ENCODE peak calls at places on chromosomes 12 and 14, in five cellular contexts. Z is spleen; J is SK-N-SH; L is CD8-positive, alpha-beta memory T cell; I is psoas muscle. O is an unnamed sample.

GRCh38 chr12:28050606-28051005 is 78.1 kb upstream of the PTHLH start:
- DNase-seq in L (no peak), Z (no peak), J (no peak), I (no peak), O (no peak)

GRCh38 chr14:63901434-63902085 is 48.8 kb downstream of the SYNE2 start:
- DNase-seq in L (no peak), J (no peak), I (no peak), Z (no peak), O (no peak)

GRCh38 chr12:87667378-87667777 is 361.8 kb downstream of the C12orf50 start:
- DNase-seq in J (no peak), Z (no peak), I (no peak), L (no peak), O (no peak)

GRCh38 chr12:30850684-30851083 is 75.9 kb upstream of the TSPAN11 start:
- DNase-seq in Z (no peak), I (no peak), L (no peak), J (no peak), O (no peak)

GRCh38 chr14:64979336-64980074 is 7.2 kb upstream of the FNTB start:
- DNase-seq in Z (no peak), J (no peak), I (no peak), L (no peak), O (no peak)

GRCh38 chr14:37090026-37090425 is 82.4 kb downstream of the SLC25A21 start:
- DNase-seq in J (no peak), Z (no peak), L (no peak), I (no peak), O (no peak)

GRCh38 chr14:31510855-31511254 is 23.0 kb upstream of the GPR33 start:
- DNase-seq in J (no peak), Z (no peak), L (no peak), I (no peak), O (no peak)

GRCh38 chr14:32560213-32560857 is 231.2 kb downstream of the AKAP6 start:
- DNase-seq in L (no peak), J (peak; percentile 59), Z (no peak), I (peak; percentile 18), O (peak; percentile 46)

GRCh38 chr14:106875503-106875902 is 1349.1 kb downstream of the TMEM121 start:
- DNase-seq in L (no peak), I (no peak), J (no peak), Z (peak; percentile 81), O (no peak)

GRCh38 chr14:21723431-21724045 is 49.9 kb upstream of the OR4E1 start:
- DNase-seq in L (peak; percentile 64), I (no peak), J (peak; percentile 22), Z (no peak), O (peak; percentile 58)

GRCh38 chr14:77088219-77088618 is 9.8 kb upstream of the CIPC start:
- DNase-seq in I (no peak), J (no peak), L (no peak), Z (no peak), O (peak; percentile 78)

GRCh38 chr12:117986705-117987469 is 18.1 kb upstream of the KSR2 start:
- DNase-seq in J (no peak), I (no peak), L (no peak), Z (no peak), O (no peak)

GRCh38 chr12:116426391-116427136 is 132.6 kb upstream of the MAP1LC3B2 start:
- DNase-seq in J (peak; percentile 35), I (peak; percentile 73), Z (no peak), L (no peak), O (peak; percentile 66)

GRCh38 chr12:108861878-108862587 is 4.7 kb upstream of the SSH1 start:
- DNase-seq in L (no peak), Z (peak; percentile 79), J (no peak), I (no peak), O (no peak)

GRCh38 chr12:101832030-101832429 is 1.3 kb upstream of the GNPTAB start:
- DNase-seq in Z (no peak), L (no peak), I (no peak), J (no peak), O (no peak)

GRCh38 chr12:112226768-112227167 is 101.4 kb downstream of the TRAFD1 start:
- DNase-seq in Z (no peak), L (no peak), J (no peak), I (no peak), O (no peak)

GRCh38 chr14:70855486-70855885 is 46.2 kb upstream of the MAP3K9 start:
- DNase-seq in I (no peak), Z (no peak), L (no peak), J (no peak), O (no peak)

GRCh38 chr12:1696800-1697199 is 5.9 kb downstream of the ADIPOR2 start:
- DNase-seq in L (no peak), J (no peak), Z (no peak), I (no peak), O (no peak)

GRCh38 chr14:73058923-73059311 is 583 bp downstream of the RBM25 start:
- DNase-seq in I (no peak), L (no peak), Z (no peak), J (peak; percentile 62), O (peak; percentile 74)

GRCh38 chr14:36524874-36525745 is 5.1 kb upstream of the NKX2-1 start:
- DNase-seq in I (no peak), L (no peak), Z (no peak), J (peak; percentile 61), O (peak; percentile 88)

GRCh38 chr12:100554608-100555077 is 18.8 kb upstream of the GAS2L3 start:
- DNase-seq in Z (no peak), J (peak; percentile 77), L (no peak), I (no peak), O (peak; percentile 69)

GRCh38 chr12:122732170-122732569 is 1.5 kb upstream of the HCAR1 start:
- DNase-seq in J (no peak), Z (peak; percentile 37), L (no peak), I (no peak), O (no peak)

GRCh38 chr12:122732611-122733010 is 2.0 kb upstream of the HCAR1 start:
- DNase-seq in Z (no peak), L (no peak), I (no peak), J (no peak), O (no peak)

GRCh38 chr12:122730215-122731014 is at the start of gene HCAR1:
- DNase-seq in L (no peak), I (no peak), J (no peak), Z (peak; percentile 54), O (peak; percentile 61)

GRCh38 chr12:122726056-122726558 is 4.5 kb downstream of the HCAR1 start:
- DNase-seq in Z (no peak), J (no peak), I (no peak), L (no peak), O (no peak)

DNA sequence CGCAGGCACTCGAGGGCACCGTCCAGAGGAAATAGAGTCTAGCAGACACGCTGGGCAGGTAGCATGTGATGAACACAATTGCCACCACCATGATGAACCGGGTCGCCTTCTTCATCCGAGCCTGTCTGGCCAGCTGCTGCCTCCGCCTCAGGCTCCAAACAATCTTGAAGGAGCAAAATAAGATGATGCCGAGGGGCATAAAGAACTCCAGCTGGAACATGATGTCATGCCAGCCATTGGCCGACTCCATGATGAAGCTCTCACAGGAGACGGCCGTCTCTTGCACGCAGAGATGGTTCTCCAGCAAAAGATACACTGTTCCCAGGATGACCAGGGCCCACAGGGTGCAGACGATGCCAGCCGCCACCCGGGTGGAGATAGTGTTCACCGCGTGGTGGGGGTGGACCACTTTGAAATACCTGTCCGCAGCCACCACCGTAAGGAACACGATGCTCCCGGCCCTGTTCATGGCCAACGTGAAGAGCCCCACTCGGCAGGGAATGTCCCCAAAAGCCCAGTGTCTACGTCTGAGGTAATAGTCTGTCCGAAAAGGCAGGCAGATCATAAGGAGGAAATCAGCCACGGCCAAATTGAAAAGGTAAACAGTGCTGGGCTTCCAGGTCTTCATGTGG is 945 bp downstream of the HCAR1 start:
- DNase-seq in Z (no peak), J (no peak), I (no peak), L (no peak), O (no peak)
- H3K4me3 ChIP-seq in Z (peak overlapping the region; percentile 41), J (no peak overlapping the region), I (no peak overlapping the region), L (no peak overlapping the region), O (no peak overlapping the region)

GRCh38 chr14:103890836-103891666 is 37.2 kb upstream of the TDRD9 start:
- DNase-seq in Z (peak; percentile 83), I (no peak), J (peak; percentile 42), L (no peak), O (peak; percentile 46)

GRCh38 chr14:103892247-103892646 is 36.0 kb upstream of the TDRD9 start:
- DNase-seq in L (no peak), I (no peak), J (no peak), Z (no peak), O (peak; percentile 35)

GRCh38 chr14:103891667-103892215 is 36.5 kb upstream of the TDRD9 start:
- DNase-seq in J (peak; percentile 24), Z (no peak), I (no peak), L (no peak), O (peak; percentile 37)

GRCh38 chr14:103889313-103890051 is 38.8 kb upstream of the TDRD9 start:
- DNase-seq in Z (no peak), J (peak; percentile 35), I (no peak), L (no peak), O (peak; percentile 65)

DNA sequence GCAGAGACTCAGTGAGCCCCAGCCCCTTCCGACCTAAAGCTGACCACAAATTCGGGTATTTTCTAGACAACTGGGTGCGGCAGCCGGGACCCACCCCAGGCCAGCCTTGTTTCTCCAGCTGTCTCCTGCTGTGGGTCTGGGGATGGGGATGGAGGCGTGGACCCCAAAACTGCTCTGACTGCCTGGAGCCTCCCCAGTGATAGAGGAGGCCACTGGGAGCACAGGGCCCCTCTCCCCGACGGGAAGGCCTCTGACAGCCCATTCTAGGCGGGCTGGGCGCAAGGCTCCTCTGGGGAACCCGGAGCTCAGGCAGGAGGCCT is 38.2 kb upstream of the TDRD9 start:
- DNase-seq in Z (no peak), I (no peak), L (no peak), J (no peak), O (peak; percentile 45)
- H3K27me3 ChIP-seq in Z (no peaks in the 10 kb centered on the region), I (no peaks in the 10 kb centered on the region), L (no peaks in the 10 kb centered on the region), J (no peaks in the 10 kb centered on the region), O (no peaks in the 10 kb centered on the region)

DNA sequence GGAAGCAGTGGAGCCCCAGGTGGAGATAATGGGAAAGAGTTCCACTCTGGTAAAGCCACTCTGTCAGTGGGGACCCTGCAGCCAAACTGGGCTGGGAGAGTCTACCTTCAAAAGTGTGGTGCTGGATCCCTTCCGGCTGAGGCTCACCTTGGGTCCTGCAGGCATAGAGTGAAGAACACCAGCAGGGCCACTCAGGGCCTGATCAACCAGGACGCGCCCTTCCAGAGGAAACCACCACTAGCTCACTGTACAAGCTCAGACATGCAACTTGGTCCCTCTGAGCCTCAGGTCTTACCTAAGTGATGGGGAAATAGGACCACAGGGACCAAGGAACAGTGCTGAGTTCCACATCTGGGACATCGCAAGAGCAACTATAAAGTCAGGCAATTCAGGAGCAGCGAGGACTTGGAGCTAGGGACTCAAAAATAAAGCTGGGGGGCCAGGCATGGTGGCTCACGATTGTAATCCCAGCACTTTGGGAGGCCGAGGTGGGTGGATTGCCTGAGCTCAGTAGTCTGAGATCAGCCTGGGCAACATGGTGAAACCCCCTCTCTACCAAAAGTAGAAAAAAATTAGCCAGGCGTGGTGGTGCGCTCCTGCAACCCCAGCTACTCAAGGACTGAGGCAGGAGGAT is 5.9 kb upstream of the PRPH start:
- DNase-seq in Z (peak; percentile 22), L (no peak), J (no peak), I (no peak), O (no peak)
- H3K36me3 ChIP-seq in Z (no peaks in the 10 kb centered on the region), L (no peaks in the 10 kb centered on the region), J (no peaks in the 10 kb centered on the region), I (no peaks in the 10 kb centered on the region), O (no peaks in the 10 kb centered on the region)

DNA sequence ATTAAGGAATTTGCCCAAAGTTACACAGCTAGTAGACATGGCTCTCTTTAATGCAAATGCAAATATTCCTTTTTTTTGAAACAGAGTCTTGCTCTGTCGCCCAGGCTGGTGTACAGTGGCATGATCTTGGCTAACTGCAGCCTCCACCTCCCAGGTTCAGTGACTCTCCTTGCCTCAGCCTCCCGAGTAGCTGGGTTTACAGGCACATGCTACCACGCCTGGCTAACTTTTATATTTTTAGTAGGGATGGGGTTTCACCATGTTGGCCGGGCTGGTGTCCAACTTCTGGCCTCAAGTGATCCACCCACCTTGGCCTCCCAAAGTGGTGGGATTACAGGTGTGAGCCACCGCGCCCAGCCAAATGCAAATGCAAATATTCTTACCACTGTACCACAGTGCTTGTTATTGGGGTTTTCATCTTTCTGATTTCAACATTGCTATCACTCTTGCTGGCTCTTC is 24.5 kb upstream of the HIGD1C start:
- DNase-seq in I (peak; percentile 25), J (no peak), Z (no peak), L (no peak), O (no peak)
- H3K4me3 ChIP-seq in I (peak overlapping the region; percentile 78), J (no peak overlapping the region), Z (peak overlapping the region; percentile 87), L (no peak overlapping the region), O (no peak overlapping the region)

O was measured in H7.